ENCODE peak calls at places on chromosomes 2 and 18, in six cellular contexts. I is K562, K is GM12892, Z is HepG2, A is GM12878, V is H1. U is an unnamed sample.

GRCh38 chr18:7617738-7618422 is 50.8 kb downstream of the PTPRM start:
- DNase-seq in K (no peak), A (no peak), Z (no peak), I (no peak), V (no peak), U (no peak)

GRCh38 chr18:49585781-49586663 is 24.2 kb downstream of the LIPG start:
- DNase-seq in Z (no peak), K (no peak), A (no peak), I (no peak), V (no peak), U (no peak)

GRCh38 chr2:59177748-59178147 is 936.6 kb upstream of the FANCL start:
- DNase-seq in A (no peak), I (no peak), Z (no peak), K (no peak), V (no peak), U (no peak)

GRCh38 chr2:195092341-195092740 is 564.7 kb upstream of the SLC39A10 start:
- DNase-seq in K (no peak), A (no peak), V (no peak), I (no peak), Z (no peak), U (no peak)

GRCh38 chr2:125240870-125241269 is 1215.8 kb downstream of the CNTNAP5 start:
- DNase-seq in I (no peak), V (no peak), K (no peak), Z (no peak), A (no peak), U (no peak)

GRCh38 chr2:60671971-60672370 is 84.1 kb upstream of the PAPOLG start:
- DNase-seq in V (no peak), Z (no peak), K (no peak), A (no peak), I (no peak), U (no peak)

GRCh38 chr2:23843051-23843976 is 83.6 kb downstream of the ATAD2B start:
- DNase-seq in A (no peak), I (no peak), K (no peak), V (no peak), Z (peak; percentile 28), U (no peak)

GRCh38 chr2:85310330-85310729 is 17.5 kb downstream of the TGOLN2 start:
- DNase-seq in A (no peak), Z (no peak), V (no peak), K (no peak), I (no peak), U (no peak)

GRCh38 chr2:113981404-113982134 is 91.7 kb downstream of the ACTR3 start:
- DNase-seq in V (no peak), K (no peak), Z (no peak), A (no peak), I (no peak), U (no peak)

GRCh38 chr2:66270247-66270646 is 164.7 kb upstream of the MEIS1 start:
- DNase-seq in A (no peak), Z (no peak), I (no peak), K (no peak), V (no peak), U (no peak)

GRCh38 chr2:60507211-60507810 is 46.1 kb downstream of the BCL11A start:
- DNase-seq in K (no peak), I (no peak), V (no peak), A (no peak), Z (no peak), U (no peak)

GRCh38 chr2:95277246-95277906 is 3.1 kb downstream of the PROM2 start:
- DNase-seq in K (no peak), I (peak; percentile 72), A (no peak), Z (peak; percentile 12), V (no peak), U (no peak)

GRCh38 chr2:15758779-15759343 is 167.2 kb downstream of the DDX1 start:
- DNase-seq in V (peak; percentile 14), Z (no peak), I (no peak), A (no peak), K (no peak), U (no peak)

GRCh38 chr2:98709530-98709929 is 21.4 kb downstream of the MGAT4A start:
- DNase-seq in K (no peak), V (no peak), I (no peak), Z (no peak), A (no peak), U (no peak)

GRCh38 chr2:216492951-216493685 is 5.5 kb upstream of the RPL37A start:
- DNase-seq in V (no peak), K (no peak), A (no peak), I (no peak), Z (no peak), U (no peak)

GRCh38 chr2:144152817-144153271 is 367.1 kb downstream of the ZEB2 start:
- DNase-seq in V (no peak), I (peak; percentile 10), K (no peak), Z (no peak), A (no peak), U (no peak)

GRCh38 chr2:240449764-240450531 is 14.5 kb downstream of the GPC1 start:
- DNase-seq in A (no peak), V (no peak), Z (no peak), I (no peak), K (no peak), U (no peak)

GRCh38 chr2:120765911-120766757 is 30.5 kb downstream of the GLI2 start:
- DNase-seq in K (no peak), I (no peak), Z (no peak), V (no peak), A (no peak), U (no peak)

GRCh38 chr2:106566050-106566449 is 78.9 kb downstream of the CD8B2 start:
- DNase-seq in K (no peak), V (no peak), Z (peak; percentile 21), A (no peak), I (no peak), U (no peak)

GRCh38 chr18:37266290-37266689 is 299.3 kb downstream of the CELF4 start:
- DNase-seq in I (peak; percentile 42), A (no peak), K (no peak), V (peak; percentile 61), Z (no peak), U (no peak)

GRCh38 chr18:37272841-37273240 is 292.8 kb downstream of the CELF4 start:
- DNase-seq in Z (no peak), K (no peak), A (no peak), V (no peak), I (no peak), U (no peak)

GRCh38 chr18:37274309-37274987 is 291.1 kb downstream of the CELF4 start:
- DNase-seq in I (no peak), V (no peak), K (no peak), A (no peak), Z (no peak), U (no peak)

GRCh38 chr18:37270666-37271052 is 294.9 kb downstream of the CELF4 start:
- DNase-seq in Z (no peak), A (no peak), K (no peak), V (no peak), I (no peak), U (no peak)

GRCh38 chr18:37270046-37270665 is 295.4 kb downstream of the CELF4 start:
- DNase-seq in A (no peak), V (peak; percentile 85), Z (peak; percentile 21), K (no peak), I (peak; percentile 67), U (no peak)
- TF ChIP-seq TAF1 in A (no peak), V (no peak), Z (peak; percentile 90), K (no peak), I (no peak), U (no peak)

DNA sequence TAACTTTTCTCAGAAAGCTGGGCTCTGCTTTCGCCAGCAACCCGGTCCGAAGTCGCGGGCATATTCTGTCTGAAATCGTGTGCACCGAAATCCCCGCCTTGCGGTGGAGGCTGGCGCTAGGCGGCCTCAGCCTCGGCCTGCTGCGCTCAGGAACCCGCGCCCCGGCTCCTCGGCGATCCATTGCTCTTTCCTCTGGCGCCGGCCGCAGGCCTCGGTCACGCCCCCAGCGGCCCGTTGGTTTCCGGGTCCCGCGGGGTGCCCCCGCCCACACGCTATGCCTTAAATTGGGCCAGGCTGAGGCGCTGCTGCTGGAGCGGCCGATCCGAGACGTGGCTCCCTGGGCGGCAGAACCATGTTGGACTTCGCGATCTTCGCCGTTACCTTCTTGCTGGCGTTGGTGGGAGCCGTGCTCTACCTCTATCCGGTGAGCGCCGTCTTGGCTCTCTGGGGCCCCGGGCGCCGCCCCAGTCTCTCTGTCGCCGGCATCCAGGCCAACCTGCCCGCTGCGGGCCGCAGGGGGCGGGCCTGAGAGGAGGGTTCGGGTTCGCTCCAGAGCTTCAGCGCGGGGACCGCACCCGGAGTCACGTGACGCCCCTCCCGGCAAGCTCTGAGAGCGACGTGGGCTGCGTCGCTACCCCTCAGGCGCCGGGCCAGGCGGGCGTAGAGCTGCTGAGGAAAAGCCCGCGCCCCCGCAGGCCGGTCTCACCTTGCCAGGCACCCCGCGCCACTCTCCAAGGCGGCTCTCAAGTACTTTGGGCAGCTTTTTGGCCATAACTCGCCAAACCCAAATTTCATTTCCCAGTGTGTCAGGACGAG is at the start of gene CYP20A1:
- DNase-seq in I (peak; percentile 85), K (peak; percentile 85), V (peak; percentile 94), Z (peak; percentile 93), A (peak; percentile 79), U (peak; percentile 87)
- TF ChIP-seq POLR2A in I (peak; percentile 97), K (peak; percentile 97), V (peak; percentile 95), Z (peak; percentile 99), A (peak; percentile 100), U (peak; percentile 96)

GRCh38 chr2:72921088-72921851 is 4.0 kb downstream of the EMX1 start:
- DNase-seq in I (no peak), K (peak; percentile 5), A (no peak), V (peak; percentile 45), Z (no peak), U (no peak)

GRCh38 chr2:72917875-72918660 is 749 bp downstream of the EMX1 start:
- DNase-seq in K (no peak), Z (no peak), V (peak; percentile 71), A (no peak), I (no peak), U (no peak)

GRCh38 chr2:72921866-72922265 is 4.5 kb downstream of the EMX1 start:
- DNase-seq in K (peak; percentile 2), I (no peak), V (no peak), A (no peak), Z (no peak), U (no peak)

GRCh38 chr2:72919414-72920316 is 2.3 kb downstream of the EMX1 start:
- DNase-seq in V (peak; percentile 75), I (no peak), K (no peak), Z (no peak), A (no peak), U (no peak)

DNA sequence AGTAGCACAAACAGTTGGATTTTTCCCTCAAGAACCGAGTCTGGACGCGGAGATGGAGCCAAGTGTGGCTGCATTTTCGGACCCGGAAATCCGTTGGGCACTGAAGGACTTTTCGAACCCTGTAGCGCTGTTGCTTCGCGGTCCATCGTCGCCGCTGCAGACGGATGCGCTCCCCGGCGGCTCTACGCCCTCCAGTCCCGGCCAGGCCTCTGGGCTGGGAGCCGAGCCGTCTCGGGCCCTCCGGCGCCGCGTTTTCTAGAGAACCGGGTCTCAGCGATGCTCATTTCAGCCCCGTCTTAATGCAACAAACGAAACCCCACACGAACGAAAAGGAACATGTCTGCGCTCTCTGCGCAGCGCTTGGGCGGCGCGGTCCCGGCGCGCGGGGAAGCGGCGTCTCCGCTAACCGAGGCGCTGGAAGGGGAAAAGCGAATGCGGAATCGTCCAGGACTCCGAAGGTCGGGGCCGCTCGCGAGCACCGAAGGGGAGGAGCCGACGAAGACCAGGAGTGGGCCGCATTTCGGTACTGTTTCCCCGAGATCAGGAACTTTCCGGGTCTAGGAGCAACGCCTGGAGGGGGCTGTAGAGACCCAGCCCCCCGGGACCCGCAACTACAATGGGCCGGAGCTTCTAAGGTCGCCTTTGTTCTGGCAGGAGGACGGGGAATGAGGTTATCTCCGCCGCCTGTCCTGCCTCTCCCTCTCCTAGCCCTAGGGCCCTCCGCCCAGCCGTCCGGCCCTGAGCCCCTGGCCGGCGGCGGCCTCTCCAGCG is 3.2 kb downstream of the EMX1 start:
- DNase-seq in V (peak; percentile 81), Z (no peak), I (no peak), A (no peak), K (no peak), U (no peak)
- TF ChIP-seq POLR2AphosphoS5 in V (no peak), Z (no peak), I (no peak), A (no peak), K (no peak), U (no peak)

GRCh38 chr2:56749152-56749752 is 565.5 kb downstream of the CCDC85A start:
- DNase-seq in Z (peak; percentile 18), K (no peak), V (no peak), A (no peak), I (no peak), U (no peak)
- TF ChIP-seq TAF1 in Z (no peak), K (no peak), V (no peak), A (no peak), I (no peak), U (no peak)